ENCODE peak calls at places on chromosomes 11 and 22, in five cellular contexts. One of them, this sample, is unnamed.

GRCh38 chr11:12110714-12111481 is 508 bp downstream of the MICAL2 start:
- DNase-seq in SK-N-SH: peak
- DNase-seq in HepG2: no peak
- DNase-seq in K562: peak
- DNase-seq in GM12878: no peak
- DNase-seq in this sample: no peak

GRCh38 chr11:114304065-114304464 is 7.9 kb downstream of the NNMT start:
- DNase-seq in K562: no peak
- DNase-seq in GM12878: no peak
- DNase-seq in HepG2: no peak
- DNase-seq in SK-N-SH: no peak
- DNase-seq in this sample: no peak

GRCh38 chr11:765025-765801 is 12.1 kb downstream of the GATD1 start:
- DNase-seq in HepG2: peak
- DNase-seq in K562: peak
- DNase-seq in SK-N-SH: peak
- DNase-seq in GM12878: no peak
- DNase-seq in this sample: no peak

GRCh38 chr22:22187299-22187698 is 57.3 kb upstream of the VPREB1 start:
- DNase-seq in SK-N-SH: no peak
- DNase-seq in GM12878: no peak
- DNase-seq in K562: no peak
- DNase-seq in HepG2: no peak
- DNase-seq in this sample: no peak

GRCh38 chr11:20353829-20354434 is 9.6 kb upstream of the HTATIP2 start:
- DNase-seq in HepG2: peak
- DNase-seq in K562: peak
- DNase-seq in SK-N-SH: peak
- DNase-seq in GM12878: no peak
- DNase-seq in this sample: peak

GRCh38 chr11:57978686-57979531 is 44.8 kb upstream of the OR9Q1 start:
- DNase-seq in SK-N-SH: no peak
- DNase-seq in GM12878: no peak
- DNase-seq in HepG2: peak
- DNase-seq in K562: no peak
- DNase-seq in this sample: no peak

GRCh38 chr11:43578346-43579170 is 102.0 kb upstream of the HSD17B12 start:
- DNase-seq in GM12878: no peak
- DNase-seq in K562: no peak
- DNase-seq in SK-N-SH: no peak
- DNase-seq in HepG2: no peak
- DNase-seq in this sample: no peak

GRCh38 chr11:83070878-83071640 is 638 bp downstream of the RAB30 start:
- DNase-seq in K562: no peak
- DNase-seq in SK-N-SH: peak
- DNase-seq in GM12878: no peak
- DNase-seq in HepG2: no peak
- DNase-seq in this sample: no peak

GRCh38 chr11:118319031-118319814 is 14.7 kb downstream of the CD3E start:
- DNase-seq in GM12878: no peak
- DNase-seq in K562: peak
- DNase-seq in HepG2: no peak
- DNase-seq in SK-N-SH: no peak
- DNase-seq in this sample: no peak

GRCh38 chr11:70885281-70885680 is 367.1 kb downstream of the SHANK2 start:
- DNase-seq in HepG2: no peak
- DNase-seq in GM12878: no peak
- DNase-seq in SK-N-SH: no peak
- DNase-seq in K562: no peak
- DNase-seq in this sample: no peak

GRCh38 chr22:46390105-46390651 is 54.7 kb downstream of the TRMU start:
- DNase-seq in SK-N-SH: no peak
- DNase-seq in GM12878: no peak
- DNase-seq in HepG2: no peak
- DNase-seq in K562: no peak
- DNase-seq in this sample: no peak

GRCh38 chr22:46391486-46392136 is 56.1 kb downstream of the TRMU start:
- DNase-seq in K562: no peak
- DNase-seq in HepG2: no peak
- DNase-seq in GM12878: no peak
- DNase-seq in SK-N-SH: no peak
- DNase-seq in this sample: no peak

GRCh38 chr22:46389081-46389480 is 53.6 kb downstream of the TRMU start:
- DNase-seq in HepG2: no peak
- DNase-seq in SK-N-SH: no peak
- DNase-seq in GM12878: no peak
- DNase-seq in K562: no peak
- DNase-seq in this sample: no peak

GRCh38 chr22:46392137-46392844 is 56.8 kb downstream of the TRMU start:
- DNase-seq in SK-N-SH: no peak
- DNase-seq in GM12878: no peak
- DNase-seq in K562: no peak
- DNase-seq in HepG2: no peak
- DNase-seq in this sample: no peak

GRCh38 chr22:46390652-46391301 is 55.3 kb downstream of the TRMU start:
- DNase-seq in K562: peak
- DNase-seq in HepG2: peak
- DNase-seq in GM12878: no peak
- DNase-seq in SK-N-SH: peak
- DNase-seq in this sample: no peak
- TF ChIP-seq TAF1 in K562: no peak
- TF ChIP-seq TAF1 in HepG2: no peak
- TF ChIP-seq TAF1 in GM12878: no peak
- TF ChIP-seq TAF1 in SK-N-SH: no peak
- TF ChIP-seq TAF1 in this sample: no peak

DNA sequence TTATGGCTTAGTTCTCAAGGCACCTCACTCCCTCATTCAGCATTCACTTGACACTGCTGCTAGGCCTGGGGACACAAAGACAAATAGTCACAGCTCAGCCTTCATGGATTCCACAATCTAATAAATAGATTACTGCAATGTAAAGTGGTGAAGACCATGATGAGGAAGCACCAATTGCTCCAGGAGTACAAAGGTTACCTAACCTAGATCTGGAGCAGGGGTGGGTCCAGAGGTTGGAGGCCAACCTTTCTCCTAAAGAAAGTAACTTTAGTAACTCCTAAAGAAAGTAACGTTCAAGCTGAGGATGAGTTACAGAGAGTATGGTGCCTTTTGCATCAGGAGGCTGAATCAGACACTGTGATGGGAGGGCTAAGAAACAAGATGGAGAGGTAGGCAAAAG is 4.1 kb downstream of the TRIM3 start:
- DNase-seq in GM12878: no peak
- DNase-seq in K562: no peak
- DNase-seq in SK-N-SH: no peak
- DNase-seq in HepG2: no peak
- DNase-seq in this sample: no peak
- H3K4me2 ChIP-seq in GM12878: no peak
- H3K4me2 ChIP-seq in K562: peak
- H3K4me2 ChIP-seq in SK-N-SH: peak
- H3K4me2 ChIP-seq in HepG2: peak
- H3K4me2 ChIP-seq in this sample: peak

GRCh38 chr11:67627788-67628624 is 1.7 kb downstream of the NUDT8 start:
- DNase-seq in SK-N-SH: no peak
- DNase-seq in HepG2: no peak
- DNase-seq in K562: no peak
- DNase-seq in GM12878: no peak
- DNase-seq in this sample: no peak
- TF ChIP-seq TAF1 in SK-N-SH: no peak
- TF ChIP-seq TAF1 in HepG2: no peak
- TF ChIP-seq TAF1 in K562: no peak
- TF ChIP-seq TAF1 in GM12878: no peak
- TF ChIP-seq TAF1 in this sample: peak

GRCh38 chr11:61345170-61345610 is 12.2 kb downstream of the TKFC start:
- DNase-seq in GM12878: no peak
- DNase-seq in K562: no peak
- DNase-seq in HepG2: no peak
- DNase-seq in SK-N-SH: peak
- DNase-seq in this sample: no peak
- H3K4me2 ChIP-seq in GM12878: no peak
- H3K4me2 ChIP-seq in K562: no peak
- H3K4me2 ChIP-seq in HepG2: no peak
- H3K4me2 ChIP-seq in SK-N-SH: no peak
- H3K4me2 ChIP-seq in this sample: no peak

GRCh38 chr11:69131644-69132300 is 24.0 kb upstream of the SMIM38 start:
- DNase-seq in HepG2: peak
- DNase-seq in K562: peak
- DNase-seq in GM12878: no peak
- DNase-seq in SK-N-SH: peak
- DNase-seq in this sample: peak
- TF ChIP-seq TAF1 in HepG2: no peak
- TF ChIP-seq TAF1 in K562: no peak
- TF ChIP-seq TAF1 in GM12878: no peak
- TF ChIP-seq TAF1 in SK-N-SH: no peak
- TF ChIP-seq TAF1 in this sample: no peak